ENCODE peak calls at places on chromosomes 4 and X, in ten cellular contexts. N, L, Q, B, T, H, E, V, C and Y are unnamed samples.

GRCh38 chr4:103091601-103092223 is 7.9 kb downstream of the BDH2 start:
- DNase-seq in E (peak), H (peak), Q (peak), L (peak), V (peak), B (peak), T (no peak), C (no peak), N (peak), Y (no peak)

GRCh38 chrX:357693-358471 is 28.8 kb downstream of the PPP2R3B start:
- DNase-seq in L (no peak), B (no peak), Q (peak), V (peak), E (no peak), T (peak), H (no peak), N (peak), C (no peak), Y (no peak)

GRCh38 chrX:768596-768995 is 138.0 kb downstream of the SHOX start:
- DNase-seq in B (no peak), T (no peak), Q (no peak), V (no peak), H (no peak), E (no peak), C (no peak), L (no peak), N (no peak), Y (no peak)

GRCh38 chr4:10887600-10887999 is 203.0 kb upstream of the CLNK start:
- DNase-seq in N (no peak), Q (no peak), C (no peak), L (no peak), B (peak), H (no peak), T (no peak), V (no peak), E (no peak), Y (no peak)

GRCh38 chr4:184237612-184238011 is 19.9 kb upstream of the ENPP6 start:
- DNase-seq in C (no peak), B (no peak), H (no peak), V (peak), Q (no peak), N (peak), E (peak), L (no peak), T (no peak), Y (no peak)

GRCh38 chrX:70969635-70970481 is 39.0 kb upstream of the SLC7A3 start:
- DNase-seq in H (no peak), L (peak), B (peak), V (no peak), N (no peak), E (no peak), C (peak), T (no peak), Q (no peak), Y (peak)

GRCh38 chr4:182190306-182190705 is 52.9 kb upstream of the TENM3 start:
- DNase-seq in C (no peak), B (no peak), H (no peak), T (no peak), Q (no peak), N (no peak), L (no peak), E (peak), V (no peak), Y (no peak)

GRCh38 chrX:101252634-101253033 is 33.0 kb downstream of the DRP2 start:
- DNase-seq in B (no peak), E (no peak), C (no peak), V (no peak), T (no peak), N (peak), H (no peak), L (peak), Q (no peak), Y (no peak)

GRCh38 chr4:91280551-91281290 is 1023.0 kb upstream of the GRID2 start:
- DNase-seq in T (no peak), H (no peak), C (no peak), V (no peak), L (no peak), E (no peak), N (no peak), Q (no peak), B (no peak), Y (no peak)